ENCODE peak calls at places on chromosomes 2 and 18, in seven cellular contexts. One of them, this sample, is unnamed.

GRCh38 chr18:78676622-78677482 is 302.8 kb upstream of the SALL3 start:
- DNase-seq in sigmoid colon: no peak
- DNase-seq in DMS153: no peak
- DNase-seq in naive thymus-derived CD8-positive, alpha-beta T cell: no peak
- DNase-seq in T1000: no peak
- DNase-seq in skeletal muscle cell: no peak
- DNase-seq in heart left ventricle: no peak
- DNase-seq in this sample: no peak

GRCh38 chr2:11069566-11070185 is 85.6 kb upstream of the SLC66A3 start:
- DNase-seq in sigmoid colon: no peak
- DNase-seq in skeletal muscle cell: no peak
- DNase-seq in DMS153: no peak
- DNase-seq in T1000: no peak
- DNase-seq in naive thymus-derived CD8-positive, alpha-beta T cell: no peak
- DNase-seq in heart left ventricle: no peak
- DNase-seq in this sample: no peak

GRCh38 chr2:46974659-46975058 is 59.1 kb upstream of the MCFD2 start:
- DNase-seq in naive thymus-derived CD8-positive, alpha-beta T cell: no peak
- DNase-seq in heart left ventricle: no peak
- DNase-seq in DMS153: no peak
- DNase-seq in T1000: no peak
- DNase-seq in skeletal muscle cell: no peak
- DNase-seq in sigmoid colon: no peak
- DNase-seq in this sample: no peak

GRCh38 chr18:400466-400865 is 100.0 kb downstream of the COLEC12 start:
- DNase-seq in naive thymus-derived CD8-positive, alpha-beta T cell: no peak
- DNase-seq in skeletal muscle cell: no peak
- DNase-seq in T1000: no peak
- DNase-seq in heart left ventricle: no peak
- DNase-seq in DMS153: no peak
- DNase-seq in sigmoid colon: no peak
- DNase-seq in this sample: no peak

GRCh38 chr2:71465356-71465755 is 12.0 kb downstream of the DYSF start:
- DNase-seq in skeletal muscle cell: no peak
- DNase-seq in naive thymus-derived CD8-positive, alpha-beta T cell: no peak
- DNase-seq in sigmoid colon: no peak
- DNase-seq in heart left ventricle: no peak
- DNase-seq in DMS153: no peak
- DNase-seq in T1000: no peak
- DNase-seq in this sample: no peak

GRCh38 chr2:100984892-100985307 is 17.2 kb upstream of the RPL31 start:
- DNase-seq in naive thymus-derived CD8-positive, alpha-beta T cell: peak
- DNase-seq in T1000: peak
- DNase-seq in sigmoid colon: peak
- DNase-seq in skeletal muscle cell: no peak
- DNase-seq in heart left ventricle: peak
- DNase-seq in DMS153: peak
- DNase-seq in this sample: peak

GRCh38 chr2:30714811-30715709 is 92.2 kb downstream of the CAPN13 start:
- DNase-seq in DMS153: no peak
- DNase-seq in skeletal muscle cell: no peak
- DNase-seq in heart left ventricle: no peak
- DNase-seq in T1000: no peak
- DNase-seq in sigmoid colon: peak
- DNase-seq in naive thymus-derived CD8-positive, alpha-beta T cell: no peak
- DNase-seq in this sample: no peak

GRCh38 chr2:134142341-134142738 is 111.5 kb upstream of the MGAT5 start:
- DNase-seq in naive thymus-derived CD8-positive, alpha-beta T cell: no peak
- DNase-seq in heart left ventricle: no peak
- DNase-seq in sigmoid colon: no peak
- DNase-seq in T1000: no peak
- DNase-seq in DMS153: no peak
- DNase-seq in skeletal muscle cell: no peak
- DNase-seq in this sample: no peak

GRCh38 chr2:230124792-230125452 is 56.2 kb upstream of the SLC16A14 start:
- DNase-seq in heart left ventricle: peak
- DNase-seq in T1000: no peak
- DNase-seq in naive thymus-derived CD8-positive, alpha-beta T cell: no peak
- DNase-seq in DMS153: no peak
- DNase-seq in skeletal muscle cell: no peak
- DNase-seq in sigmoid colon: no peak
- DNase-seq in this sample: no peak

This sample was measured in central memory CD4-positive, alpha-beta T cell.